ENCODE peak calls at places on chromosomes 2 and 18, in five cellular contexts. One of them, this sample, is unnamed.

GRCh38 chr18:4125939-4126250 is 329.2 kb downstream of the DLGAP1 start:
- DNase-seq in thoracic aorta: no peak
- DNase-seq in AG04450: no peak
- DNase-seq in colonic mucosa: no peak
- DNase-seq in fibroblast of lung: no peak
- DNase-seq in this sample: no peak

GRCh38 chr18:68399721-68400120 is 315.2 kb downstream of the TMX3 start:
- DNase-seq in thoracic aorta: no peak
- DNase-seq in fibroblast of lung: peak; percentile 51
- DNase-seq in AG04450: no peak
- DNase-seq in colonic mucosa: no peak
- DNase-seq in this sample: no peak

GRCh38 chr2:135836596-135836995 is 388 bp downstream of the LCT start:
- DNase-seq in fibroblast of lung: no peak
- DNase-seq in AG04450: no peak
- DNase-seq in thoracic aorta: no peak
- DNase-seq in colonic mucosa: no peak
- DNase-seq in this sample: no peak

GRCh38 chr2:29766191-29766590 is 155.2 kb downstream of the ALK start:
- DNase-seq in fibroblast of lung: no peak
- DNase-seq in thoracic aorta: no peak
- DNase-seq in colonic mucosa: no peak
- DNase-seq in AG04450: peak; percentile 45
- DNase-seq in this sample: no peak

GRCh38 chr2:60534034-60534393 is 19.4 kb downstream of the BCL11A start:
- DNase-seq in colonic mucosa: no peak
- DNase-seq in thoracic aorta: no peak
- DNase-seq in fibroblast of lung: no peak
- DNase-seq in AG04450: no peak
- DNase-seq in this sample: no peak

GRCh38 chr2:240365971-240366471 is 69.4 kb upstream of the GPC1 start:
- DNase-seq in thoracic aorta: no peak
- DNase-seq in colonic mucosa: no peak
- DNase-seq in fibroblast of lung: no peak
- DNase-seq in AG04450: no peak
- DNase-seq in this sample: no peak

GRCh38 chr18:43805646-43806194 is 528.4 kb upstream of the SYT4 start:
- DNase-seq in thoracic aorta: no peak
- DNase-seq in fibroblast of lung: peak; percentile 85
- DNase-seq in colonic mucosa: peak; percentile 21
- DNase-seq in AG04450: no peak
- DNase-seq in this sample: no peak

GRCh38 chr2:25250331-25251031 is 82.1 kb upstream of the POMC start:
- DNase-seq in thoracic aorta: no peak
- DNase-seq in fibroblast of lung: peak; percentile 53
- DNase-seq in AG04450: peak; percentile 69
- DNase-seq in colonic mucosa: no peak
- DNase-seq in this sample: no peak

GRCh38 chr2:145258903-145259579 is 739.1 kb upstream of the ZEB2 start:
- DNase-seq in colonic mucosa: no peak
- DNase-seq in fibroblast of lung: no peak
- DNase-seq in thoracic aorta: no peak
- DNase-seq in AG04450: no peak
- DNase-seq in this sample: no peak

GRCh38 chr18:48190994-48191393 is 218.2 kb downstream of the ZBTB7C start:
- DNase-seq in AG04450: no peak
- DNase-seq in fibroblast of lung: no peak
- DNase-seq in colonic mucosa: no peak
- DNase-seq in thoracic aorta: no peak
- DNase-seq in this sample: no peak

GRCh38 chr2:181790716-181791649 is 100.5 kb upstream of the ITPRID2 start:
- DNase-seq in colonic mucosa: peak; percentile 42
- DNase-seq in fibroblast of lung: peak; percentile 81
- DNase-seq in thoracic aorta: no peak
- DNase-seq in AG04450: peak; percentile 91
- DNase-seq in this sample: no peak

GRCh38 chr2:139162456-139162855 is 382.3 kb upstream of the NXPH2 start:
- DNase-seq in AG04450: no peak
- DNase-seq in thoracic aorta: no peak
- DNase-seq in fibroblast of lung: no peak
- DNase-seq in colonic mucosa: no peak
- DNase-seq in this sample: no peak

GRCh38 chr2:47354013-47354816 is 48.7 kb upstream of the MSH2 start:
- DNase-seq in AG04450: no peak
- DNase-seq in colonic mucosa: peak; percentile 81
- DNase-seq in fibroblast of lung: peak; percentile 36
- DNase-seq in thoracic aorta: no peak
- DNase-seq in this sample: no peak

GRCh38 chr18:26656401-26656943 is 108.1 kb upstream of the KCTD1 start:
- DNase-seq in thoracic aorta: no peak
- DNase-seq in fibroblast of lung: no peak
- DNase-seq in colonic mucosa: no peak
- DNase-seq in AG04450: no peak
- DNase-seq in this sample: peak; percentile 48

GRCh38 chr2:9439536-9439935 is 16.1 kb downstream of the CPSF3 start:
- DNase-seq in thoracic aorta: no peak
- DNase-seq in fibroblast of lung: no peak
- DNase-seq in colonic mucosa: no peak
- DNase-seq in AG04450: no peak
- DNase-seq in this sample: no peak

GRCh38 chr18:3321133-3321812 is 59.3 kb downstream of the MYL12B start:
- DNase-seq in fibroblast of lung: peak; percentile 96
- DNase-seq in colonic mucosa: no peak
- DNase-seq in thoracic aorta: no peak
- DNase-seq in AG04450: no peak
- DNase-seq in this sample: no peak

GRCh38 chr2:229901819-229902218 is 20.0 kb downstream of the TRIP12 start:
- DNase-seq in thoracic aorta: no peak
- DNase-seq in AG04450: no peak
- DNase-seq in colonic mucosa: peak; percentile 27
- DNase-seq in fibroblast of lung: peak; percentile 72
- DNase-seq in this sample: no peak

GRCh38 chr2:118300807-118301206 is 212.5 kb downstream of the INSIG2 start:
- DNase-seq in colonic mucosa: no peak
- DNase-seq in thoracic aorta: no peak
- DNase-seq in fibroblast of lung: no peak
- DNase-seq in AG04450: no peak
- DNase-seq in this sample: no peak

GRCh38 chr2:71672011-71672639 is 218.8 kb downstream of the DYSF start:
- DNase-seq in AG04450: no peak
- DNase-seq in fibroblast of lung: no peak
- DNase-seq in colonic mucosa: peak; percentile 32
- DNase-seq in thoracic aorta: no peak
- DNase-seq in this sample: no peak

GRCh38 chr18:50917021-50917420 is 38.1 kb downstream of the ME2 start:
- DNase-seq in fibroblast of lung: peak; percentile 6
- DNase-seq in colonic mucosa: no peak
- DNase-seq in thoracic aorta: no peak
- DNase-seq in AG04450: no peak
- DNase-seq in this sample: no peak

GRCh38 chr2:154400891-154401290 is 297.6 kb upstream of the KCNJ3 start:
- DNase-seq in fibroblast of lung: no peak
- DNase-seq in thoracic aorta: no peak
- DNase-seq in colonic mucosa: no peak
- DNase-seq in AG04450: no peak
- DNase-seq in this sample: no peak

DNA sequence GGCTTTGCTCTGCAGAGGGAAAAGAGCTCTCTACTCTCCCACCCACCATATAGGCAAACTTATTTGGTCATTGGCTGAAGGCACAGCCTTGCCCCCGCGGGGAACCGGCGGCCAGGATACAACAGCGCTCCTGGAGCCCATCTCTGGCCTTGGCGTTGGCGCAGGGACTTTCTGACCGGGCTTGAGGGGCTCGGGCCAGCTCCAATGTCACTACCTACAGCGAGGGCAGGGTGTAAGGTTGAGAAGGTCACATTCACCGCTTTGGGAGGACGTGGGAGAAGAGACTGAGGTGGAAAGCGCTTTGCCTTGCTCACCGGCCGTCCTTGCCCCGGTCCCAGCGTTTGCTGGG is 2.2 kb downstream of the ONECUT2 start:
- DNase-seq in fibroblast of lung: no peak
- DNase-seq in colonic mucosa: no peak
- DNase-seq in thoracic aorta: no peak
- DNase-seq in AG04450: no peak
- DNase-seq in this sample: no peak
- H3K4me3 ChIP-seq in fibroblast of lung: no peak overlapping the region
- H3K4me3 ChIP-seq in colonic mucosa: no peak overlapping the region
- H3K4me3 ChIP-seq in thoracic aorta: peak overlapping the region; percentile 33
- H3K4me3 ChIP-seq in AG04450: no peak overlapping the region
- H3K4me3 ChIP-seq in this sample: peak overlapping the region; percentile 56

GRCh38 chr2:125318740-125319139 is 1293.7 kb downstream of the CNTNAP5 start:
- DNase-seq in fibroblast of lung: no peak
- DNase-seq in thoracic aorta: no peak
- DNase-seq in AG04450: no peak
- DNase-seq in colonic mucosa: no peak
- DNase-seq in this sample: no peak
- H3K9me3 ChIP-seq in fibroblast of lung: no peaks in the 10 kb centered on the region
- H3K9me3 ChIP-seq in thoracic aorta: no peaks in the 10 kb centered on the region
- H3K9me3 ChIP-seq in AG04450: peaks cover 7% of the 10 kb centered on the region
- H3K9me3 ChIP-seq in colonic mucosa: no peaks in the 10 kb centered on the region
- H3K9me3 ChIP-seq in this sample: no peaks in the 10 kb centered on the region

GRCh38 chr2:218882866-218883366 is 2.3 kb downstream of the WNT10A start:
- DNase-seq in AG04450: no peak
- DNase-seq in thoracic aorta: no peak
- DNase-seq in fibroblast of lung: no peak
- DNase-seq in colonic mucosa: no peak
- DNase-seq in this sample: no peak
- H3K4me3 ChIP-seq in AG04450: no peak overlapping the region
- H3K4me3 ChIP-seq in thoracic aorta: peak overlapping the region; percentile 69
- H3K4me3 ChIP-seq in fibroblast of lung: no peak overlapping the region
- H3K4me3 ChIP-seq in colonic mucosa: no peak overlapping the region
- H3K4me3 ChIP-seq in this sample: peak overlapping the region; percentile 42

GRCh38 chr2:161371869-161372268 is 44.2 kb upstream of the TBR1 start:
- DNase-seq in colonic mucosa: no peak
- DNase-seq in AG04450: no peak
- DNase-seq in thoracic aorta: no peak
- DNase-seq in fibroblast of lung: no peak
- DNase-seq in this sample: no peak

GRCh38 chr2:161370981-161371380 is 45.1 kb upstream of the TBR1 start:
- DNase-seq in fibroblast of lung: no peak
- DNase-seq in AG04450: no peak
- DNase-seq in colonic mucosa: no peak
- DNase-seq in thoracic aorta: no peak
- DNase-seq in this sample: no peak

GRCh38 chr2:161369311-161369710 is 46.8 kb upstream of the TBR1 start:
- DNase-seq in colonic mucosa: no peak
- DNase-seq in AG04450: no peak
- DNase-seq in fibroblast of lung: no peak
- DNase-seq in thoracic aorta: no peak
- DNase-seq in this sample: no peak

GRCh38 chr2:161379740-161380139 is 36.4 kb upstream of the TBR1 start:
- DNase-seq in fibroblast of lung: no peak
- DNase-seq in thoracic aorta: no peak
- DNase-seq in AG04450: no peak
- DNase-seq in colonic mucosa: no peak
- DNase-seq in this sample: no peak

DNA sequence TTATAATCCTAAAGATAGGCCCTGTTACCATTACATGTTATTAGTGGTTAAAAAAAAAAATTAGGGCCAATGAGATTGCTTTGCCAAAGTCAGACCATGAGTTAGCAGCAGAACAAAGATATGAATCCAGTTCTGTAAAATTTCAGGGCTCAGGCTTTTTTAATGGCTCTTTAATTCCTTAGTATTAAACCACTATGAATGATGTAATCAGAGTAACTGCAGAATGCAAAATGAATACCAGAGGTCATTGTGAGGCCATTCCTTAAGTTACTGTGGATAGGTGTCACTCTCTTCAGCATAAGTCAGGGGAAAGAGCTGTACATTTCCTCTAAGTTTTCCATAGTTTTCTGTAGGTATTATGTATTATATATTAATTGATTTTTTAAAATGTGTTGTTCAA is 42.2 kb upstream of the TBR1 start:
- DNase-seq in thoracic aorta: no peak
- DNase-seq in colonic mucosa: no peak
- DNase-seq in AG04450: no peak
- DNase-seq in fibroblast of lung: peak; percentile 17
- DNase-seq in this sample: no peak
- H3K9me3 ChIP-seq in thoracic aorta: no peaks in the 10 kb centered on the region
- H3K9me3 ChIP-seq in colonic mucosa: no peaks in the 10 kb centered on the region
- H3K9me3 ChIP-seq in AG04450: no peaks in the 10 kb centered on the region
- H3K9me3 ChIP-seq in fibroblast of lung: no peaks in the 10 kb centered on the region
- H3K9me3 ChIP-seq in this sample: no peaks in the 10 kb centered on the region

DNA sequence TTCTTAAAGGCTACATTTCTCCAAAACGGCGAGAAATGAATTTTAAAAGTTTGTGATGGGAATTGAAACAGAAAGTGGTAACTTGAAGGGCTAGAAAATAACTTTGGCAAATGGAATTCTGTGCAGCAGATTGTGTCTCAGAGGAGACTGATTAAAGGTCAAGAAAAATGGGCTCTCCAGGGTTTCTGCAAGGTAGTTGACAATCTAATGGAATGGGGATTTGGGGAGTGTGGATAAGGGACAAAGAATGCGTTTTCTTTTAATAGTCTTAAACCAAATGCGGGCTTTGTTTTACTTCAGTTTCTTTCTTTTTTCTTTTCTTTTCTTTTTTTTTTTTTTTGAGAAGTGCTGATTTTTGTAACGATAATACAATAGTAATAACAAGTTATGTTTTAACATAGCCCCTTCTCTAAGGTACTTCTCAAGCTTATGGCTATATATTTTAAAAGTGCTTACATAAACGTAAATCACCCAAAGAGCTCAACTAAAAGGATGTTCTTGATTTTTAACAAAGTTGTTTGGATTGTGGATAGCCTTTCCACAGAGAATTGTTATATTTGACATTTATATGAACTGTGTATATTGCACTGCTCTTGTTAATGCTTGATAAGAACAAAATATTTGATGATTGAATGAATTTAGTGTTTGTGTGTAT is 36.6 kb downstream of the CAMKMT start:
- DNase-seq in AG04450: no peak
- DNase-seq in colonic mucosa: no peak
- DNase-seq in fibroblast of lung: no peak
- DNase-seq in thoracic aorta: no peak
- DNase-seq in this sample: no peak
- H3K4me3 ChIP-seq in AG04450: no peak overlapping the region
- H3K4me3 ChIP-seq in colonic mucosa: no peak overlapping the region
- H3K4me3 ChIP-seq in fibroblast of lung: no peak overlapping the region
- H3K4me3 ChIP-seq in thoracic aorta: peak overlapping the region; percentile 59
- H3K4me3 ChIP-seq in this sample: no peak overlapping the region

GRCh38 chr2:238771193-238771592 is 76.7 kb upstream of the TWIST2 start:
- DNase-seq in fibroblast of lung: peak; percentile 51
- DNase-seq in AG04450: no peak
- DNase-seq in colonic mucosa: no peak
- DNase-seq in thoracic aorta: no peak
- DNase-seq in this sample: no peak
- H3K9me3 ChIP-seq in fibroblast of lung: no peaks in the 10 kb centered on the region
- H3K9me3 ChIP-seq in AG04450: no peaks in the 10 kb centered on the region
- H3K9me3 ChIP-seq in colonic mucosa: no peaks in the 10 kb centered on the region
- H3K9me3 ChIP-seq in thoracic aorta: no peaks in the 10 kb centered on the region
- H3K9me3 ChIP-seq in this sample: no peaks in the 10 kb centered on the region